ENCODE peak calls at places on chromosomes 1 and 21, in ten cellular contexts. G, H, Q, K, P, I, S, T, V and O are unnamed samples.

GRCh38 chr1:172778461-172779455 is 119.9 kb downstream of the FASLG start:
- DNase-seq in G (no peak), H (no peak), Q (no peak), K (no peak), P (no peak), I (no peak), S (no peak), T (no peak), V (no peak), O (no peak)

GRCh38 chr21:45887788-45888187 is 93.8 kb upstream of the COL6A1 start:
- DNase-seq in G (no peak), H (no peak), Q (no peak), K (no peak), P (peak), I (no peak), S (no peak), T (no peak), V (no peak), O (no peak)

GRCh38 chr1:104636581-104636980 is 886.9 kb downstream of the AMY1C start:
- DNase-seq in G (no peak), H (no peak), Q (peak), K (no peak), P (no peak), I (no peak), S (no peak), T (no peak), V (no peak), O (no peak)

GRCh38 chr1:162229534-162229933 is 147.1 kb downstream of the SPATA46 start:
- DNase-seq in G (no peak), H (no peak), Q (no peak), K (no peak), P (no peak), I (no peak), S (no peak), T (no peak), V (no peak), O (no peak)

GRCh38 chr1:24284156-24284471 is 35.0 kb upstream of the GRHL3 start:
- DNase-seq in G (no peak), H (no peak), Q (no peak), K (no peak), P (no peak), I (no peak), S (no peak), T (no peak), V (peak), O (no peak)

GRCh38 chr1:9909222-9910046 is 635 bp downstream of the CTNNBIP1 start:
- DNase-seq in G (peak), H (peak), Q (no peak), K (peak), P (no peak), I (no peak), S (no peak), T (peak), V (peak), O (peak)

GRCh38 chr1:54975709-54976108 is 4.7 kb upstream of the TMEM61 start:
- DNase-seq in G (no peak), H (no peak), Q (no peak), K (no peak), P (no peak), I (no peak), S (no peak), T (no peak), V (no peak), O (no peak)

GRCh38 chr21:44376606-44377005 is 23.2 kb downstream of the TRPM2 start:
- DNase-seq in G (no peak), H (no peak), Q (no peak), K (no peak), P (no peak), I (no peak), S (no peak), T (no peak), V (no peak), O (no peak)

GRCh38 chr1:64361974-64362373 is 108.0 kb upstream of the CACHD1 start:
- DNase-seq in G (no peak), H (no peak), Q (no peak), K (no peak), P (no peak), I (no peak), S (no peak), T (no peak), V (no peak), O (no peak)

GRCh38 chr1:204506091-204506968 is 9.9 kb upstream of the MDM4 start:
- DNase-seq in G (no peak), H (peak), Q (peak), K (peak), P (peak), I (peak), S (peak), T (peak), V (peak), O (peak)

GRCh38 chr1:70072239-70072751 is 133.1 kb downstream of the LRRC40 start:
- DNase-seq in G (no peak), H (no peak), Q (no peak), K (no peak), P (no peak), I (peak), S (no peak), T (no peak), V (no peak), O (no peak)

GRCh38 chr1:53183277-53183990 is 13.2 kb upstream of the CPT2 start:
- DNase-seq in G (no peak), H (no peak), Q (no peak), K (no peak), P (no peak), I (no peak), S (no peak), T (no peak), V (no peak), O (no peak)